ENCODE peak calls at places on chromosomes 2 and 18, in eight cellular contexts. One of them, this sample, is unnamed.

GRCh38 chr2:178681081-178681480 is 126.1 kb downstream of the TTN start:
- DNase-seq in KBM-7: no peak
- DNase-seq in astrocyte: no peak
- DNase-seq in NCI-H2029 treated with DMSO at 0.1 percent for 48 hours: no peak
- DNase-seq in NCI-H1436: no peak
- DNase-seq in activated CD4-positive, CD25-positive, alpha-beta regulatory T cell: no peak
- DNase-seq in GM23248: no peak
- DNase-seq in AG09309: no peak
- DNase-seq in this sample: no peak

GRCh38 chr2:182241936-182242335 is 184.9 kb downstream of the PDE1A start:
- DNase-seq in AG09309: no peak
- DNase-seq in NCI-H1436: no peak
- DNase-seq in GM23248: no peak
- DNase-seq in KBM-7: no peak
- DNase-seq in NCI-H2029 treated with DMSO at 0.1 percent for 48 hours: no peak
- DNase-seq in astrocyte: no peak
- DNase-seq in activated CD4-positive, CD25-positive, alpha-beta regulatory T cell: no peak
- DNase-seq in this sample: no peak

GRCh38 chr2:108364676-108365297 is 13.0 kb upstream of the SULT1C4 start:
- DNase-seq in NCI-H2029 treated with DMSO at 0.1 percent for 48 hours: no peak
- DNase-seq in astrocyte: peak; percentile 18
- DNase-seq in KBM-7: peak; percentile 30
- DNase-seq in activated CD4-positive, CD25-positive, alpha-beta regulatory T cell: no peak
- DNase-seq in GM23248: no peak
- DNase-seq in AG09309: no peak
- DNase-seq in NCI-H1436: no peak
- DNase-seq in this sample: peak; percentile 41

GRCh38 chr2:130370490-130370889 is 14.6 kb downstream of the PTPN18 start:
- DNase-seq in GM23248: no peak
- DNase-seq in astrocyte: no peak
- DNase-seq in activated CD4-positive, CD25-positive, alpha-beta regulatory T cell: no peak
- DNase-seq in KBM-7: no peak
- DNase-seq in NCI-H2029 treated with DMSO at 0.1 percent for 48 hours: no peak
- DNase-seq in NCI-H1436: no peak
- DNase-seq in AG09309: no peak
- DNase-seq in this sample: no peak

GRCh38 chr18:62828852-62829251 is 113.5 kb downstream of the PHLPP1 start:
- DNase-seq in AG09309: no peak
- DNase-seq in NCI-H1436: no peak
- DNase-seq in activated CD4-positive, CD25-positive, alpha-beta regulatory T cell: no peak
- DNase-seq in astrocyte: no peak
- DNase-seq in KBM-7: no peak
- DNase-seq in GM23248: peak; percentile 11
- DNase-seq in NCI-H2029 treated with DMSO at 0.1 percent for 48 hours: no peak
- DNase-seq in this sample: no peak

GRCh38 chr2:71813315-71813714 is 334.3 kb downstream of the CYP26B1 start:
- DNase-seq in AG09309: no peak
- DNase-seq in astrocyte: no peak
- DNase-seq in activated CD4-positive, CD25-positive, alpha-beta regulatory T cell: no peak
- DNase-seq in GM23248: no peak
- DNase-seq in NCI-H2029 treated with DMSO at 0.1 percent for 48 hours: no peak
- DNase-seq in KBM-7: no peak
- DNase-seq in NCI-H1436: no peak
- DNase-seq in this sample: no peak

GRCh38 chr2:203177361-203177760 is 61.5 kb upstream of the CYP20A1 start:
- DNase-seq in NCI-H2029 treated with DMSO at 0.1 percent for 48 hours: peak; percentile 23
- DNase-seq in NCI-H1436: no peak
- DNase-seq in GM23248: peak; percentile 32
- DNase-seq in astrocyte: peak; percentile 20
- DNase-seq in activated CD4-positive, CD25-positive, alpha-beta regulatory T cell: no peak
- DNase-seq in KBM-7: no peak
- DNase-seq in AG09309: no peak
- DNase-seq in this sample: no peak

GRCh38 chr2:16851131-16851530 is 185.5 kb upstream of the CYRIA start:
- DNase-seq in GM23248: no peak
- DNase-seq in KBM-7: no peak
- DNase-seq in NCI-H2029 treated with DMSO at 0.1 percent for 48 hours: no peak
- DNase-seq in NCI-H1436: no peak
- DNase-seq in AG09309: no peak
- DNase-seq in activated CD4-positive, CD25-positive, alpha-beta regulatory T cell: no peak
- DNase-seq in astrocyte: no peak
- DNase-seq in this sample: no peak

GRCh38 chr2:239175181-239175580 is 225.6 kb downstream of the HDAC4 start:
- DNase-seq in AG09309: no peak
- DNase-seq in NCI-H2029 treated with DMSO at 0.1 percent for 48 hours: no peak
- DNase-seq in KBM-7: no peak
- DNase-seq in NCI-H1436: no peak
- DNase-seq in activated CD4-positive, CD25-positive, alpha-beta regulatory T cell: no peak
- DNase-seq in astrocyte: no peak
- DNase-seq in GM23248: no peak
- DNase-seq in this sample: no peak

GRCh38 chr2:71348302-71348701 is 16.7 kb downstream of the ZNF638 start:
- DNase-seq in NCI-H1436: no peak
- DNase-seq in KBM-7: peak; percentile 30
- DNase-seq in AG09309: no peak
- DNase-seq in activated CD4-positive, CD25-positive, alpha-beta regulatory T cell: no peak
- DNase-seq in astrocyte: peak; percentile 35
- DNase-seq in NCI-H2029 treated with DMSO at 0.1 percent for 48 hours: no peak
- DNase-seq in GM23248: peak; percentile 60
- DNase-seq in this sample: peak; percentile 13

GRCh38 chr18:48412339-48412929 is 3.3 kb upstream of the ZBTB7C start:
- DNase-seq in NCI-H1436: peak; percentile 23
- DNase-seq in KBM-7: peak; percentile 63
- DNase-seq in astrocyte: no peak
- DNase-seq in activated CD4-positive, CD25-positive, alpha-beta regulatory T cell: no peak
- DNase-seq in GM23248: peak; percentile 66
- DNase-seq in AG09309: no peak
- DNase-seq in NCI-H2029 treated with DMSO at 0.1 percent for 48 hours: no peak
- DNase-seq in this sample: peak; percentile 32

GRCh38 chr2:44450082-44450481 is 88.3 kb downstream of the CAMKMT start:
- DNase-seq in KBM-7: no peak
- DNase-seq in astrocyte: no peak
- DNase-seq in AG09309: no peak
- DNase-seq in NCI-H1436: no peak
- DNase-seq in activated CD4-positive, CD25-positive, alpha-beta regulatory T cell: no peak
- DNase-seq in GM23248: no peak
- DNase-seq in NCI-H2029 treated with DMSO at 0.1 percent for 48 hours: no peak
- DNase-seq in this sample: no peak

GRCh38 chr18:47265197-47265596 is 13.7 kb upstream of the SKOR2 start:
- DNase-seq in KBM-7: no peak
- DNase-seq in activated CD4-positive, CD25-positive, alpha-beta regulatory T cell: no peak
- DNase-seq in NCI-H2029 treated with DMSO at 0.1 percent for 48 hours: no peak
- DNase-seq in AG09309: peak; percentile 7
- DNase-seq in NCI-H1436: no peak
- DNase-seq in astrocyte: peak; percentile 61
- DNase-seq in GM23248: peak; percentile 54
- DNase-seq in this sample: no peak

GRCh38 chr18:9437049-9437448 is 38.3 kb upstream of the RALBP1 start:
- DNase-seq in AG09309: no peak
- DNase-seq in GM23248: peak; percentile 46
- DNase-seq in NCI-H1436: no peak
- DNase-seq in KBM-7: peak; percentile 54
- DNase-seq in NCI-H2029 treated with DMSO at 0.1 percent for 48 hours: no peak
- DNase-seq in activated CD4-positive, CD25-positive, alpha-beta regulatory T cell: no peak
- DNase-seq in astrocyte: peak; percentile 57
- DNase-seq in this sample: no peak

GRCh38 chr18:48943736-48944527 is 6.8 kb downstream of the SMAD7 start:
- DNase-seq in AG09309: no peak
- DNase-seq in NCI-H1436: no peak
- DNase-seq in GM23248: peak; percentile 7
- DNase-seq in astrocyte: no peak
- DNase-seq in activated CD4-positive, CD25-positive, alpha-beta regulatory T cell: no peak
- DNase-seq in KBM-7: no peak
- DNase-seq in NCI-H2029 treated with DMSO at 0.1 percent for 48 hours: no peak
- DNase-seq in this sample: no peak

GRCh38 chr2:65344689-65345088 is 87.7 kb downstream of the SPRED2 start:
- DNase-seq in KBM-7: peak; percentile 65
- DNase-seq in astrocyte: no peak
- DNase-seq in AG09309: no peak
- DNase-seq in GM23248: no peak
- DNase-seq in activated CD4-positive, CD25-positive, alpha-beta regulatory T cell: no peak
- DNase-seq in NCI-H1436: no peak
- DNase-seq in NCI-H2029 treated with DMSO at 0.1 percent for 48 hours: no peak
- DNase-seq in this sample: no peak

GRCh38 chr2:233602076-233602475 is 15.4 kb upstream of the UGT1A8 start:
- DNase-seq in NCI-H1436: no peak
- DNase-seq in astrocyte: no peak
- DNase-seq in GM23248: no peak
- DNase-seq in KBM-7: no peak
- DNase-seq in activated CD4-positive, CD25-positive, alpha-beta regulatory T cell: no peak
- DNase-seq in AG09309: no peak
- DNase-seq in NCI-H2029 treated with DMSO at 0.1 percent for 48 hours: no peak
- DNase-seq in this sample: no peak

GRCh38 chr2:170425291-170425751 is 247.4 kb downstream of the MYO3B start:
- DNase-seq in KBM-7: no peak
- DNase-seq in AG09309: peak; percentile 47
- DNase-seq in NCI-H2029 treated with DMSO at 0.1 percent for 48 hours: no peak
- DNase-seq in NCI-H1436: no peak
- DNase-seq in activated CD4-positive, CD25-positive, alpha-beta regulatory T cell: no peak
- DNase-seq in GM23248: peak; percentile 72
- DNase-seq in astrocyte: peak; percentile 11
- DNase-seq in this sample: no peak

GRCh38 chr2:1916881-1917280 is 172.6 kb upstream of the PXDN start:
- DNase-seq in activated CD4-positive, CD25-positive, alpha-beta regulatory T cell: no peak
- DNase-seq in GM23248: no peak
- DNase-seq in NCI-H2029 treated with DMSO at 0.1 percent for 48 hours: no peak
- DNase-seq in KBM-7: no peak
- DNase-seq in NCI-H1436: no peak
- DNase-seq in AG09309: no peak
- DNase-seq in astrocyte: no peak
- DNase-seq in this sample: no peak

GRCh38 chr2:111662039-111662740 is 221.8 kb downstream of the ANAPC1 start:
- DNase-seq in NCI-H2029 treated with DMSO at 0.1 percent for 48 hours: no peak
- DNase-seq in astrocyte: peak; percentile 79
- DNase-seq in activated CD4-positive, CD25-positive, alpha-beta regulatory T cell: no peak
- DNase-seq in KBM-7: no peak
- DNase-seq in GM23248: peak; percentile 90
- DNase-seq in AG09309: peak; percentile 29
- DNase-seq in NCI-H1436: no peak
- DNase-seq in this sample: no peak

GRCh38 chr18:9287037-9287436 is 47.5 kb upstream of the TWSG1 start:
- DNase-seq in NCI-H2029 treated with DMSO at 0.1 percent for 48 hours: no peak
- DNase-seq in GM23248: no peak
- DNase-seq in activated CD4-positive, CD25-positive, alpha-beta regulatory T cell: no peak
- DNase-seq in NCI-H1436: no peak
- DNase-seq in AG09309: no peak
- DNase-seq in KBM-7: no peak
- DNase-seq in astrocyte: no peak
- DNase-seq in this sample: no peak

GRCh38 chr2:229150317-229150716 is 120.8 kb downstream of the PID1 start:
- DNase-seq in astrocyte: no peak
- DNase-seq in GM23248: no peak
- DNase-seq in NCI-H1436: no peak
- DNase-seq in KBM-7: no peak
- DNase-seq in activated CD4-positive, CD25-positive, alpha-beta regulatory T cell: no peak
- DNase-seq in NCI-H2029 treated with DMSO at 0.1 percent for 48 hours: no peak
- DNase-seq in AG09309: no peak
- DNase-seq in this sample: no peak

GRCh38 chr2:10236571-10237391 is 65.9 kb upstream of the HPCAL1 start:
- DNase-seq in NCI-H2029 treated with DMSO at 0.1 percent for 48 hours: no peak
- DNase-seq in AG09309: no peak
- DNase-seq in astrocyte: no peak
- DNase-seq in activated CD4-positive, CD25-positive, alpha-beta regulatory T cell: no peak
- DNase-seq in GM23248: no peak
- DNase-seq in KBM-7: no peak
- DNase-seq in NCI-H1436: no peak
- DNase-seq in this sample: no peak

GRCh38 chr18:55515946-55516710 is 71.9 kb downstream of the TCF4 start:
- DNase-seq in NCI-H2029 treated with DMSO at 0.1 percent for 48 hours: no peak
- DNase-seq in GM23248: peak; percentile 63
- DNase-seq in astrocyte: peak; percentile 95
- DNase-seq in activated CD4-positive, CD25-positive, alpha-beta regulatory T cell: no peak
- DNase-seq in NCI-H1436: no peak
- DNase-seq in AG09309: peak; percentile 24
- DNase-seq in KBM-7: peak; percentile 4
- DNase-seq in this sample: no peak

GRCh38 chr2:20692081-20692480 is 25.1 kb downstream of the GDF7 start:
- DNase-seq in NCI-H1436: no peak
- DNase-seq in AG09309: no peak
- DNase-seq in astrocyte: no peak
- DNase-seq in KBM-7: no peak
- DNase-seq in activated CD4-positive, CD25-positive, alpha-beta regulatory T cell: no peak
- DNase-seq in GM23248: no peak
- DNase-seq in NCI-H2029 treated with DMSO at 0.1 percent for 48 hours: no peak
- DNase-seq in this sample: no peak

GRCh38 chr2:29568135-29568534 is 353.3 kb downstream of the ALK start:
- DNase-seq in AG09309: no peak
- DNase-seq in NCI-H1436: no peak
- DNase-seq in GM23248: no peak
- DNase-seq in activated CD4-positive, CD25-positive, alpha-beta regulatory T cell: no peak
- DNase-seq in astrocyte: no peak
- DNase-seq in NCI-H2029 treated with DMSO at 0.1 percent for 48 hours: no peak
- DNase-seq in KBM-7: no peak
- DNase-seq in this sample: no peak

GRCh38 chr2:184032983-184033382 is 565.3 kb upstream of the ZNF804A start:
- DNase-seq in astrocyte: no peak
- DNase-seq in NCI-H2029 treated with DMSO at 0.1 percent for 48 hours: no peak
- DNase-seq in NCI-H1436: no peak
- DNase-seq in activated CD4-positive, CD25-positive, alpha-beta regulatory T cell: no peak
- DNase-seq in AG09309: no peak
- DNase-seq in GM23248: no peak
- DNase-seq in KBM-7: no peak
- DNase-seq in this sample: no peak

GRCh38 chr18:46916551-46917107 is 678 bp downstream of the PIAS2 start:
- DNase-seq in astrocyte: peak; percentile 44
- DNase-seq in NCI-H2029 treated with DMSO at 0.1 percent for 48 hours: no peak
- DNase-seq in NCI-H1436: no peak
- DNase-seq in KBM-7: peak; percentile 53
- DNase-seq in activated CD4-positive, CD25-positive, alpha-beta regulatory T cell: no peak
- DNase-seq in GM23248: peak; percentile 61
- DNase-seq in AG09309: no peak
- DNase-seq in this sample: peak; percentile 15

GRCh38 chr2:113894156-113894743 is 4.4 kb downstream of the ACTR3 start:
- DNase-seq in GM23248: peak; percentile 96
- DNase-seq in activated CD4-positive, CD25-positive, alpha-beta regulatory T cell: no peak
- DNase-seq in KBM-7: no peak
- DNase-seq in NCI-H2029 treated with DMSO at 0.1 percent for 48 hours: no peak
- DNase-seq in AG09309: peak; percentile 96
- DNase-seq in astrocyte: peak; percentile 94
- DNase-seq in NCI-H1436: no peak
- DNase-seq in this sample: peak; percentile 82

GRCh38 chr2:223560704-223561435 is 41.3 kb downstream of the SCG2 start:
- DNase-seq in activated CD4-positive, CD25-positive, alpha-beta regulatory T cell: no peak
- DNase-seq in astrocyte: peak; percentile 29
- DNase-seq in NCI-H2029 treated with DMSO at 0.1 percent for 48 hours: no peak
- DNase-seq in KBM-7: no peak
- DNase-seq in AG09309: no peak
- DNase-seq in NCI-H1436: peak; percentile 97
- DNase-seq in GM23248: peak; percentile 39
- DNase-seq in this sample: peak; percentile 85

GRCh38 chr2:198371902-198372611 is 567.7 kb downstream of the PLCL1 start:
- DNase-seq in NCI-H2029 treated with DMSO at 0.1 percent for 48 hours: no peak
- DNase-seq in GM23248: peak; percentile 79
- DNase-seq in NCI-H1436: no peak
- DNase-seq in astrocyte: peak; percentile 6
- DNase-seq in activated CD4-positive, CD25-positive, alpha-beta regulatory T cell: no peak
- DNase-seq in AG09309: peak; percentile 38
- DNase-seq in KBM-7: no peak
- DNase-seq in this sample: no peak

GRCh38 chr18:35511833-35512232 is 14.1 kb upstream of the INO80C start:
- DNase-seq in KBM-7: no peak
- DNase-seq in NCI-H2029 treated with DMSO at 0.1 percent for 48 hours: no peak
- DNase-seq in astrocyte: no peak
- DNase-seq in AG09309: no peak
- DNase-seq in activated CD4-positive, CD25-positive, alpha-beta regulatory T cell: no peak
- DNase-seq in GM23248: no peak
- DNase-seq in NCI-H1436: no peak
- DNase-seq in this sample: no peak

GRCh38 chr2:207434288-207434687 is 95.5 kb upstream of the CREB1 start:
- DNase-seq in activated CD4-positive, CD25-positive, alpha-beta regulatory T cell: no peak
- DNase-seq in NCI-H2029 treated with DMSO at 0.1 percent for 48 hours: no peak
- DNase-seq in NCI-H1436: no peak
- DNase-seq in KBM-7: no peak
- DNase-seq in GM23248: peak; percentile 58
- DNase-seq in astrocyte: peak; percentile 8
- DNase-seq in AG09309: no peak
- DNase-seq in this sample: no peak

GRCh38 chr2:175837046-175837445 is 165.0 kb downstream of the LNPK start:
- DNase-seq in astrocyte: peak; percentile 94
- DNase-seq in activated CD4-positive, CD25-positive, alpha-beta regulatory T cell: no peak
- DNase-seq in NCI-H2029 treated with DMSO at 0.1 percent for 48 hours: no peak
- DNase-seq in AG09309: peak; percentile 67
- DNase-seq in KBM-7: no peak
- DNase-seq in NCI-H1436: no peak
- DNase-seq in GM23248: peak; percentile 96
- DNase-seq in this sample: no peak